ENCODE peak calls at places on chromosomes 11 and 22, in six cellular contexts. K is activated CD4-positive, alpha-beta T cell treated with anti-CD3 and anti-CD28 coated beads for 24 hours; A is left cardiac atrium; Z is germinal center; O is A549; Y is endothelial cell. G is an unnamed sample.

GRCh38 chr11:17598700-17599459 is 51.8 kb downstream of the OTOG start:
- DNase-seq in K (peak), A (peak), Z (peak), O (peak), Y (peak), G (peak)

GRCh38 chr22:49094858-49095257 is 732.8 kb downstream of the BRD1 start:
- DNase-seq in K (no peak), A (peak), Z (no peak), O (no peak), Y (no peak), G (no peak)

GRCh38 chr22:20952544-20953341 is 14.3 kb upstream of the AIFM3 start:
- DNase-seq in K (no peak), A (no peak), Z (no peak), O (no peak), Y (no peak), G (no peak)

GRCh38 chr11:2803186-2804057 is 82.2 kb downstream of the CDKN1C start:
- DNase-seq in K (no peak), A (peak), Z (no peak), O (no peak), Y (no peak), G (no peak)

GRCh38 chr11:34490304-34490703 is 23.3 kb downstream of the ELF5 start:
- DNase-seq in K (no peak), A (no peak), Z (no peak), O (no peak), Y (no peak), G (no peak)

GRCh38 chr22:26318975-26319374 is 110.1 kb upstream of the ASPHD2 start:
- DNase-seq in K (no peak), A (no peak), Z (no peak), O (no peak), Y (peak), G (no peak)

GRCh38 chr11:69727266-69727665 is 23.4 kb upstream of the FGF19 start:
- DNase-seq in K (no peak), A (no peak), Z (no peak), O (no peak), Y (no peak), G (no peak)

GRCh38 chr11:131190446-131190845 is 180.0 kb upstream of the NTM start:
- DNase-seq in K (no peak), A (no peak), Z (no peak), O (no peak), Y (no peak), G (no peak)

GRCh38 chr11:108897071-108897481 is 232.2 kb downstream of the DDX10 start:
- DNase-seq in K (no peak), A (no peak), Z (no peak), O (no peak), Y (no peak), G (no peak)

GRCh38 chr11:114609429-114609828 is 13.8 kb upstream of the NXPE4 start:
- DNase-seq in K (no peak), A (no peak), Z (no peak), O (no peak), Y (no peak), G (no peak)

GRCh38 chr11:122505304-122506006 is 150.1 kb upstream of the UBASH3B start:
- DNase-seq in K (peak), A (peak), Z (peak), O (peak), Y (peak), G (peak)

GRCh38 chr22:29871684-29872083 is 11.3 kb upstream of the MTMR3 start:
- DNase-seq in K (no peak), A (no peak), Z (no peak), O (no peak), Y (no peak), G (no peak)

GRCh38 chr11:121089566-121089965 is 11.5 kb upstream of the TECTA start:
- DNase-seq in K (no peak), A (no peak), Z (no peak), O (no peak), Y (no peak), G (no peak)

GRCh38 chr22:42931421-42932196 is 74.5 kb upstream of the ARFGAP3 start:
- DNase-seq in K (no peak), A (no peak), Z (peak), O (no peak), Y (no peak), G (peak)

GRCh38 chr11:8277691-8278090 is 14.0 kb upstream of the LMO1 start:
- DNase-seq in K (no peak), A (no peak), Z (no peak), O (no peak), Y (no peak), G (no peak)

GRCh38 chr11:111460340-111460739 is 51.8 kb downstream of the BTG4 start:
- DNase-seq in K (no peak), A (no peak), Z (no peak), O (no peak), Y (no peak), G (no peak)

GRCh38 chr11:28674432-28675076 is 566.4 kb downstream of the METTL15 start:
- DNase-seq in K (no peak), A (no peak), Z (peak), O (peak), Y (peak), G (no peak)

GRCh38 chr11:1202154-1202775 is 20.6 kb upstream of the MUC5B start:
- DNase-seq in K (no peak), A (peak), Z (no peak), O (peak), Y (peak), G (peak)

GRCh38 chr11:122193457-122193856 is 77.4 kb upstream of the BLID start:
- DNase-seq in K (no peak), A (no peak), Z (no peak), O (no peak), Y (no peak), G (no peak)

G was measured in GM13976.